ENCODE peak calls at places on chromosome 14, in nine cellular contexts. Y is ovary, X is adrenal gland, W is right lobe of liver, E is tibial artery, S is A549, M is GM23248, I is IMR-90, Q is kidney. K is an unnamed sample.
A peak's percentile ranks its signal among the peaks of the same experiment; 100 is the strongest.

GRCh38 chr14:65834812-65835211 is 422.3 kb downstream of the FUT8 start:
- DNase-seq in X (no peak), Q (no peak), W (no peak), E (no peak), Y (no peak), M (no peak), S (no peak), I (no peak), K (no peak)

GRCh38 chr14:56181666-56182065 is 63.5 kb downstream of the PELI2 start:
- DNase-seq in M (no peak), I (peak; percentile 36), S (peak; percentile 81), W (peak; percentile 44), E (no peak), Q (no peak), X (no peak), Y (no peak), K (peak; percentile 91)

GRCh38 chr14:94918896-94919295 is 149.0 kb upstream of the GSC start:
- DNase-seq in E (no peak), M (peak; percentile 11), S (peak; percentile 8), W (no peak), Y (no peak), Q (no peak), I (no peak), X (no peak), K (no peak)

GRCh38 chr14:24422261-24422660 is 7.2 kb downstream of the CBLN3 start:
- DNase-seq in X (no peak), S (no peak), Y (no peak), I (no peak), Q (no peak), E (no peak), M (no peak), W (no peak), K (no peak)

GRCh38 chr14:92880851-92881250 is 42.1 kb upstream of the CHGA start:
- DNase-seq in Q (no peak), X (no peak), E (no peak), M (peak; percentile 52), W (peak; percentile 43), I (peak; percentile 2), S (peak; percentile 37), Y (no peak), K (no peak)

GRCh38 chr14:31205681-31206535 is 1.7 kb downstream of the HECTD1 start:
- DNase-seq in X (no peak), M (peak; percentile 88), E (no peak), S (peak; percentile 40), Q (no peak), Y (no peak), I (peak; percentile 88), W (no peak), K (no peak)

GRCh38 chr14:64200170-64200569 is 94.0 kb downstream of the ESR2 start:
- DNase-seq in Y (peak; percentile 69), Q (peak; percentile 85), S (no peak), E (no peak), W (no peak), X (peak; percentile 75), M (no peak), I (no peak), K (no peak)

GRCh38 chr14:52299692-52300278 is 14.3 kb upstream of the PTGER2 start:
- DNase-seq in Y (no peak), M (peak; percentile 76), X (no peak), I (peak; percentile 71), S (peak; percentile 47), Q (no peak), E (no peak), W (no peak), K (no peak)

GRCh38 chr14:87705439-87705896 is 287.5 kb downstream of the GALC start:
- DNase-seq in I (no peak), S (no peak), W (no peak), M (peak; percentile 41), Q (no peak), X (no peak), Y (no peak), E (no peak), K (no peak)

GRCh38 chr14:32217301-32217700 is 14.2 kb upstream of the RNU6-8 start:
- DNase-seq in I (no peak), M (no peak), X (no peak), E (no peak), Y (no peak), Q (no peak), S (no peak), W (no peak), K (no peak)

GRCh38 chr14:63438065-63438757 is 105.0 kb downstream of the PPP2R5E start:
- DNase-seq in Q (no peak), W (peak; percentile 58), M (peak; percentile 94), I (peak; percentile 92), Y (peak; percentile 67), S (peak; percentile 81), X (peak; percentile 82), E (peak; percentile 77), K (no peak)

GRCh38 chr14:94462219-94462551 is 9.6 kb upstream of the SERPINA11 start:
- DNase-seq in X (no peak), M (no peak), Y (no peak), W (no peak), S (no peak), Q (no peak), I (no peak), E (no peak), K (no peak)

GRCh38 chr14:54220122-54220691 is 176.6 kb upstream of the CDKN3 start:
- DNase-seq in S (no peak), Q (no peak), Y (no peak), X (no peak), E (no peak), W (peak; percentile 21), M (peak; percentile 47), I (no peak), K (no peak)

DNA sequence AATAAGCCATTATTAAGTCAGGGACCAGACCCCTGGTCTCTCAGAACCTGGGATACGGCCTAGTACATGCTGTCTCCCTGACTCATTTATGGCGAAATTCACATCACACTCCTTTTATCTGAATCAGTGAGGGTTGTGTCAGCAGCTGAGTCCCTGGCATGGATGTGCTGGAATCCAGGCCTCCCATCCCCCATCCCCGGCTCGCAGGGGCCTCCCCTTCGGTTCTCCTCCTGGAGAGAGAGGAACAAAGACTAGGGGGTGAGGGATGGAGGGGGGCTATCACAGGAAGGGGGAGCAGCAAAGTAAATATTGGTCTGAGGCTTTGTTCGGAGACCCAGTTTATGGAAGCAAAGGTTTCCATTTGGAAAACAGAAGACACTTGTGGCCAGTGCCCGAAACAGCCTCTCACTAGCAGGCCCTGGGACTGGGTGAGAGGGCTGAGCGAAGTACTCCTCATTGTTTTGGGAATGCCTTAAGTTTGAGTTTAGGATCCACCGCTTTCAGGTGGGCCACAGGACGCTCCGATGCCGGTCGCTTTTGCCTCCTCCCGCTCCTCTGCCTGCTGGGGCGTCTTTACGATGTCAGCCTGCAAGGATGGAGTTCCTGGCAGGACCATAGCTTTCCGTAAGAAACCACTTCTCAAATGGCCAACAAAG is 145.0 kb downstream of the PRKCH start:
- DNase-seq in I (peak; percentile 98), E (peak; percentile 78), Q (peak; percentile 90), W (no peak), Y (peak; percentile 52), X (peak; percentile 89), S (peak; percentile 75), M (peak; percentile 96), K (no peak)
- H3K4me3 ChIP-seq in I (no peak overlapping the region), E (no peak overlapping the region), Q (no peak overlapping the region), W (no peak overlapping the region), Y (no peak overlapping the region), X (no peak overlapping the region), S (no peak overlapping the region), M (no peak overlapping the region), K (no peak overlapping the region)

GRCh38 chr14:96959992-96960391 is 162.8 kb downstream of the VRK1 start:
- DNase-seq in I (no peak), W (no peak), S (no peak), Q (no peak), X (no peak), M (no peak), Y (no peak), E (no peak), K (no peak)
- H3K9me3 ChIP-seq in I (peaks cover 43% of the 10 kb centered on the region), W (no peaks in the 10 kb centered on the region), S (no peaks in the 10 kb centered on the region), Q (no peaks in the 10 kb centered on the region), X (no peaks in the 10 kb centered on the region), M (no peaks in the 10 kb centered on the region), Y (no peaks in the 10 kb centered on the region), E (peaks cover 8% of the 10 kb centered on the region), K (no peaks in the 10 kb centered on the region)

GRCh38 chr14:77708749-77709148 is 846 bp downstream of the SLIRP start:
- DNase-seq in E (no peak), I (no peak), Y (no peak), Q (no peak), W (no peak), X (no peak), M (peak; percentile 24), S (no peak), K (no peak)
- H3K4me3 ChIP-seq in E (peak overlapping the region; percentile 71), I (peak overlapping the region; percentile 94), Y (peak overlapping the region; percentile 83), Q (peak overlapping the region; percentile 98), W (peak overlapping the region; percentile 89), X (peak overlapping the region; percentile 86), M (peak overlapping the region; percentile 92), S (peak overlapping the region; percentile 89), K (peak overlapping the region; percentile 76)

GRCh38 chr14:104311358-104311757 is 173.0 kb downstream of the KIF26A start:
- DNase-seq in S (no peak), M (no peak), I (no peak), W (no peak), E (no peak), Q (no peak), X (no peak), Y (no peak), K (no peak)
- H3K9me3 ChIP-seq in S (peaks cover 4% of the 10 kb centered on the region), M (no peaks in the 10 kb centered on the region), I (peaks cover 47% of the 10 kb centered on the region), W (no peaks in the 10 kb centered on the region), E (no peaks in the 10 kb centered on the region), Q (no peaks in the 10 kb centered on the region), X (no peaks in the 10 kb centered on the region), Y (no peaks in the 10 kb centered on the region), K (no peaks in the 10 kb centered on the region)